ENCODE peak calls at places on chromosomes 2 and 18, in ten cellular contexts. Z is IMR-90, U is A549, L is lower leg skin, S is uterus, P is breast epithelium, Q is heart left ventricle, G is GM12878, V is Peyer's patch, E is suprapubic skin. O is an unnamed sample.

GRCh38 chr2:237330539-237330938 is 83.4 kb downstream of the COL6A3 start:
- DNase-seq in Z (no peak), U (no peak), L (no peak), S (no peak), P (no peak), Q (no peak), G (no peak), V (no peak), E (no peak), O (no peak)

GRCh38 chr2:74186038-74186437 is 7.4 kb upstream of the MOB1A start:
- DNase-seq in Z (no peak), U (no peak), L (peak), S (no peak), P (no peak), Q (peak), G (peak), V (no peak), E (no peak), O (no peak)

GRCh38 chr2:83368461-83368860 is 1090.6 kb downstream of the SUCLG1 start:
- DNase-seq in Z (no peak), U (no peak), L (no peak), S (no peak), P (no peak), Q (no peak), G (no peak), V (no peak), E (no peak), O (no peak)

GRCh38 chr2:188085421-188085820 is 206.3 kb upstream of the GULP1 start:
- DNase-seq in Z (no peak), U (no peak), L (no peak), S (no peak), P (no peak), Q (no peak), G (no peak), V (no peak), E (no peak), O (no peak)

GRCh38 chr18:33157893-33158292 is 282.6 kb downstream of the CCDC178 start:
- DNase-seq in Z (no peak), U (no peak), L (no peak), S (no peak), P (no peak), Q (no peak), G (no peak), V (no peak), E (no peak), O (no peak)

GRCh38 chr2:176106636-176107539 is at the start of gene HOXD11:
- DNase-seq in Z (no peak), U (peak), L (peak), S (peak), P (peak), Q (no peak), G (no peak), V (peak), E (no peak), O (peak)

GRCh38 chr2:143936758-143937562 is 583.0 kb downstream of the ZEB2 start:
- DNase-seq in Z (peak), U (no peak), L (peak), S (no peak), P (no peak), Q (peak), G (no peak), V (peak), E (peak), O (peak)

GRCh38 chr2:26442707-26443106 is 35.2 kb downstream of the OTOF start:
- DNase-seq in Z (no peak), U (no peak), L (no peak), S (no peak), P (no peak), Q (no peak), G (no peak), V (no peak), E (no peak), O (no peak)

GRCh38 chr2:227684258-227684657 is 17.7 kb downstream of the SCYGR5 start:
- DNase-seq in Z (no peak), U (no peak), L (no peak), S (no peak), P (no peak), Q (no peak), G (no peak), V (no peak), E (no peak), O (no peak)
- TF ChIP-seq POLR2A in Z (no peak), U (no peak), L (no peak), S (no peak), P (no peak), Q (no peak), G (no peak), V (no peak), E (no peak), O (no peak)

GRCh38 chr2:117537030-117537429 is 277.5 kb upstream of the DDX18 start:
- DNase-seq in Z (no peak), U (no peak), L (no peak), S (no peak), P (no peak), Q (no peak), G (no peak), V (no peak), E (no peak), O (no peak)

GRCh38 chr2:117536139-117536538 is 278.4 kb upstream of the DDX18 start:
- DNase-seq in Z (no peak), U (no peak), L (no peak), S (no peak), P (no peak), Q (no peak), G (no peak), V (no peak), E (no peak), O (no peak)
- TF ChIP-seq CTCF in Z (no peak), U (peak), L (no peak), S (no peak), P (no peak), Q (peak), G (peak), V (no peak), E (no peak), O (peak)

GRCh38 chr18:48946329-48946835 is 4.4 kb downstream of the SMAD7 start:
- DNase-seq in Z (peak), U (no peak), L (no peak), S (no peak), P (no peak), Q (no peak), G (no peak), V (no peak), E (no peak), O (peak)

GRCh38 chr18:48947102-48947501 is 3.7 kb downstream of the SMAD7 start:
- DNase-seq in Z (no peak), U (no peak), L (no peak), S (no peak), P (no peak), Q (no peak), G (no peak), V (no peak), E (no peak), O (no peak)

GRCh38 chr18:48948112-48949050 is 2.4 kb downstream of the SMAD7 start:
- DNase-seq in Z (peak), U (no peak), L (no peak), S (no peak), P (no peak), Q (no peak), G (no peak), V (peak), E (no peak), O (peak)

GRCh38 chr18:48949051-48949605 is 1.6 kb downstream of the SMAD7 start:
- DNase-seq in Z (no peak), U (no peak), L (no peak), S (no peak), P (no peak), Q (no peak), G (no peak), V (peak), E (no peak), O (peak)

DNA sequence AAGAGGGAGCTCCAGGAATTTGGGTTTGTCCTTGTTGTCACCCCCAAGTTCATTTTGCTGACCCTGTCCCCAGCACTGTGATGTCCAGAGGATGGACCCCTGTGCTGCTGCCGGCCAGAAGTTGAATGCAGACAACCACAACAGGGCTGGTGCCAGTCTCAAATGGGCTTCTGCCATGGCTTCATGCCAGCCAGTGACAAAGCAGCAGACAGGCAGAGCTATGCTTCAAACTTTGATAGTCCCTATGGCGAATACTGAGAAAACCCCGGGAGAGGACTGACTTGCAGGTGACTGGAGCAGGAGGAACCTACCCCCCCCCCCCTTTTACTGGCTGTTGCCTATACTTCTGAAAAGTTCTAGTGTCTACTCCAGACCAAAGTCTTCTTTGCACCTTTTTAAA is 3.2 kb downstream of the SMAD7 start:
- DNase-seq in Z (no peak), U (no peak), L (no peak), S (no peak), P (no peak), Q (no peak), G (no peak), V (no peak), E (no peak), O (peak)
- H3K4me3 ChIP-seq in Z (peak), U (peak), L (no peak), S (peak), P (peak), Q (peak), G (peak), V (peak), E (peak), O (peak)

DNA sequence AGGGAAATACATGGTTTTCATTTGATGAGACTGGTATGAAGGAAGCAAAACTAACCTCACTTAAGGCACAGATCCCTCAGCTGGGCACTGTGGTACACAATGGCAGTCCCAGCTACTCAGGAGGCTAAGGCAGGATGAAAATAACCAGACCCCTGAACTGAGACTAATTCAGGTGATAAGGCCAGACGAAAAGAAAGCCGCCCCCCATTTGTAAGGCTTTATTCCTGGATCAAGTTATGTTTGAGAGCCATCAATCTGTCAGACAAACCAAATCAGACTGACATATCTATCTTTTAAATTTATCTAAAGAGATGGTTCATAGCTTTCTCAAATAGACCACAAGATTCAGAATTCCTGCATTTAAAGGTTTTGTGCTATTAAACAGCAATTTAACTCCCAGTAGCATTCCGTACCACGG is 4.1 kb downstream of the SRSF7 start:
- DNase-seq in Z (no peak), U (no peak), L (no peak), S (no peak), P (no peak), Q (no peak), G (no peak), V (no peak), E (no peak), O (no peak)
- TF ChIP-seq POLR2A in Z (no peak), U (no peak), L (no peak), S (no peak), P (no peak), Q (no peak), G (no peak), V (no peak), E (no peak), O (no peak)